ENCODE peak calls at places on chromosomes 11 and 22, in seven cellular contexts. R is OCI-LY7, E is Caco-2, P is stomach, X is SK-N-SH, H is epithelial cell of esophagus, L is K562. I is an unnamed sample.
A peak's percentile ranks its signal among the peaks of the same experiment; 100 is the strongest.

GRCh38 chr11:6864436-6864835 is 1.6 kb downstream of the OR10A2 start:
- DNase-seq in X (no peak), L (no peak), R (no peak), P (no peak), E (no peak), H (no peak), I (peak; percentile 21)

GRCh38 chr22:19707347-19708322 is 6.7 kb upstream of the SEPTIN5 start:
- DNase-seq in L (no peak), R (no peak), E (no peak), X (peak; percentile 20), H (no peak), P (no peak), I (no peak)

GRCh38 chr22:40009953-40010751 is 15.4 kb downstream of the FAM83F start:
- DNase-seq in H (no peak), X (no peak), P (no peak), E (peak; percentile 19), L (no peak), R (no peak), I (no peak)

GRCh38 chr22:23357028-23357427 is 176.7 kb downstream of the BCR start:
- DNase-seq in X (no peak), H (no peak), R (no peak), L (no peak), P (no peak), E (no peak), I (no peak)

GRCh38 chr11:8671651-8672062 is 10.8 kb downstream of the TRIM66 start:
- DNase-seq in R (no peak), H (peak; percentile 76), P (no peak), X (no peak), L (no peak), E (no peak), I (peak; percentile 84)

GRCh38 chr11:23112987-23113886 is 253.0 kb upstream of the CCDC179 start:
- DNase-seq in X (peak; percentile 46), L (no peak), E (peak; percentile 38), H (peak; percentile 71), P (peak; percentile 57), R (peak; percentile 34), I (peak; percentile 65)

GRCh38 chr22:37498289-37498909 is 12.2 kb upstream of the MFNG start:
- DNase-seq in L (peak; percentile 80), P (peak; percentile 71), E (peak; percentile 67), X (peak; percentile 90), H (no peak), R (peak; percentile 88), I (no peak)

GRCh38 chr11:114077482-114078305 is 18.2 kb downstream of the ZBTB16 start:
- DNase-seq in P (no peak), X (no peak), H (no peak), L (no peak), R (peak; percentile 22), E (peak; percentile 75), I (no peak)

GRCh38 chr11:1195690-1196515 is 27.0 kb upstream of the MUC5B start:
- DNase-seq in H (no peak), X (peak; percentile 13), L (no peak), E (peak; percentile 28), P (no peak), R (no peak), I (no peak)

GRCh38 chr22:32660292-32660691 is 141.2 kb upstream of the TIMP3 start:
- DNase-seq in P (peak; percentile 70), H (peak; percentile 79), L (peak; percentile 69), X (peak; percentile 81), E (peak; percentile 77), R (peak; percentile 66), I (peak; percentile 78)

GRCh38 chr11:113578164-113578455 is 102.9 kb upstream of the DRD2 start:
- DNase-seq in R (no peak), P (no peak), L (no peak), X (peak; percentile 48), H (no peak), E (no peak), I (no peak)

GRCh38 chr11:62400760-62401159 is 18.1 kb upstream of the SCGB1A1 start:
- DNase-seq in P (peak; percentile 54), X (peak; percentile 93), L (no peak), R (no peak), H (no peak), E (no peak), I (peak; percentile 82)

GRCh38 chr11:30333405-30333804 is 10.5 kb downstream of the ARL14EP start:
- DNase-seq in H (peak; percentile 42), E (no peak), L (peak; percentile 11), X (peak; percentile 9), P (no peak), R (peak; percentile 31), I (peak; percentile 37)

GRCh38 chr11:1041471-1041870 is 5.0 kb upstream of the MUC6 start:
- DNase-seq in X (no peak), R (no peak), H (no peak), E (no peak), L (no peak), P (no peak), I (no peak)

GRCh38 chr11:95415837-95416288 is 184.9 kb upstream of the SESN3 start:
- DNase-seq in L (peak; percentile 30), H (no peak), P (no peak), E (no peak), X (no peak), R (no peak), I (peak; percentile 11)

DNA sequence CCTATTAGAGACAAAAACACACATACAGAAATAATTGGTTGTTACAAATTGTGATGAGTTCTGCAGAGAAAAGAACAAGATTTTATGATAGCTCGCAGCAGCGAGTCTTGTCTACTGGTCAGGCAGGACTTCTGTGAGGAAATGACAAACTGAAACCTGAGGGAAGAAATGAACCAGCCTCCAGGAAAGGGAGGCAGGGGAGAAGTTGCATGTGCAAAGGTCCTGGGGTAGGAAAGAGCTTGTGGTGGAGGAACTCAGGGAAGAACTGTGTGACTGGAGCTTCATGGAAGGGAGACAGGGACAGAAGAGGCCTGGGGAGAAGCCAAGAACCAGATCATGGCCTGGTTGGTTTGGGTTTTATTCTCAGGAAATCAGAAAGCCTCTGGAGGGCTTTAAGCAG is 9.2 kb upstream of the RAB1B start:
- DNase-seq in H (no peak), L (no peak), E (no peak), R (no peak), P (no peak), X (no peak), I (no peak)
- H3K4me3 ChIP-seq in H (no peak overlapping the region), L (no peak overlapping the region), E (no peak overlapping the region), R (peak overlapping the region; percentile 100), P (no peak overlapping the region), X (peak overlapping the region; percentile 99), I (no peak overlapping the region)

DNA sequence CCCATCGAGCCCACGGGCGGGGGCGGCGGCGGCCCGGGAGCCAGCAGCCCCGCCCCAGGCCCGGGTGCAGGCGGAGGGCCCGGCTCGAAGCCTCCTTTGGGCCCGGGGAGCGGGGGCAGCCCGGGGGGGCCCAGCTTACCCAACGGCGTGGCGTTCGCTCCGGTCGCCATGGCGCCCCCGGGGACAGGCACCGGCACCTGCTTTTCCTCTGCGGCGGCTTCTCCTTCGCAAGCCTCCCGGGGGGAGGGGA is 194 bp downstream of the SF1 start:
- DNase-seq in P (no peak), X (no peak), L (peak; percentile 84), H (no peak), E (no peak), R (no peak), I (no peak)
- TF ChIP-seq CTCF in P (no peak), X (no peak), L (no peak), H (no peak), E (no peak), R (no peak), I (no peak)

DNA sequence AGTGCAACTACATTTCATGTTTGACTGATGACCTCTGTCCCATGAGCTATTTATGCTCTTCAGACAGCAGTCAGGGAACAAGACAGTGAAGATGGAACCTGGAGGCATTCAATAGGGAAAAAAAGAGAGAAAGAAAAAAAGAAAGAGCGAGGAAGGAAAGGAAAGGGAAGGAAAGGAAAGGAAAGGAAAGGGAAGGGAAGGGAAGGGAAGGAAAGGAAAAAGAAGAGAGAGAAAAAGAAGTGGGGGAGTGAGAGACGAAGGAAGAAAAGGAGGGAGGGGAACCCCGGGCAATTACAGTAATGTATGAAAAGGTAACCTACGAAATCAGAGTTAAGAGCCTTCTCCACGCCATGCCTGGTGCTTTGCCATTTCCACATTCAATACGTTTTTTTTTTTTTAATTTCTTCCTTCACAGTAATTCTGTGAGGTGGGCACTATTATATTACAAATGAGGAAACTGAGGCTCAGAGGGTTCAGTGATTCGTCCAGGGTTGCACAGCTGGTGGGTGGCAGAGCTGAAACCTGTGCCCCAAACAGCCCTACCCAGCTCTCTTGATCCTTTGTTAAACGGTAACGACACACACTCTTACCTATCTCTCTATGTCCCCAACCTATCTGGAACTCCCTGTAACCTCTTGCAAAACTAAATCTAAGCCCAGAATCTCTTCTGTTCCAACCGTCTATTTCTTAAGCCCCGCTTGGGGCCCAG is 39.3 kb downstream of the ETS1 start:
- DNase-seq in L (no peak), X (no peak), E (no peak), R (no peak), P (no peak), H (no peak), I (no peak)
- H3K4me3 ChIP-seq in L (no peak overlapping the region), X (no peak overlapping the region), E (no peak overlapping the region), R (peak overlapping the region; percentile 38), P (peak overlapping the region; percentile 53), H (peak overlapping the region; percentile 39), I (peak overlapping the region; percentile 32)

GRCh38 chr11:36948445-36949171 is 350.6 kb upstream of the RAG2 start:
- DNase-seq in E (no peak), H (no peak), X (peak; percentile 35), R (no peak), L (no peak), P (no peak), I (no peak)

DNA sequence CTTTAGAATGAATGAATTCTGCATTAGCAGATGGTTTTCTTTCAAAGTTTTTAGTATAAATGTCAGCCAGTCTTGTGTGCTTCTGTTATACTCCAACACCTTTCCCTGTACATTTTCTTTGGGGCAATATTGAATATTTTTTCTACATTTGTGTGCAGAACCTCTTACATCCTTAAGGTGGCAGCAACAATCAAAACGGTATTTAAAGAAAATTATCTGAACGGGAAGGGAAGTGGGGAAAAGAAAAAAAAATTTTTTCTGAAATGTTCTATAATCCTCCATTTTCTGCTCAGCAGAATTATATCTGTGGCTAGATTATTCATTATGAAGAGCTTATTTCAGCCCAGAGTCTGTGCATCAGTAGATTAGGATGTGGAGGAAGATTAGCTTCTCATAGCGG is 347.3 kb upstream of the RAG2 start:
- DNase-seq in P (no peak), R (peak; percentile 3), L (no peak), H (peak; percentile 8), E (no peak), X (peak; percentile 19), I (peak; percentile 17)
- TF ChIP-seq CTCF in P (no peak), R (peak; percentile 73), L (no peak), H (peak; percentile 40), E (peak; percentile 62), X (peak; percentile 61), I (peak; percentile 50)